ENCODE peak calls at places on chromosomes 13 and 19, in eight cellular contexts. D is A549, Z is SK-N-SH, E is IMR-90, K is K562, L is HCT116, P is HepG2, Y is GM12878. T is an unnamed sample.

GRCh38 chr19:6056801-6057650 is 53.3 kb downstream of the RFX2 start:
- DNase-seq in D (peak), Z (no peak), E (peak), K (no peak), L (no peak), P (peak), Y (no peak), T (no peak)

GRCh38 chr19:7947939-7948338 is 4.5 kb upstream of the TIMM44 start:
- DNase-seq in D (no peak), Z (no peak), E (peak), K (no peak), L (no peak), P (no peak), Y (no peak), T (no peak)

GRCh38 chr13:29227560-29227959 is 367.9 kb downstream of the SLC7A1 start:
- DNase-seq in D (no peak), Z (no peak), E (no peak), K (no peak), L (no peak), P (no peak), Y (no peak), T (no peak)

GRCh38 chr19:24069907-24070657 is 16.9 kb upstream of the ZNF254 start:
- DNase-seq in D (no peak), Z (no peak), E (peak), K (no peak), L (no peak), P (no peak), Y (no peak), T (no peak)

GRCh38 chr19:6414033-6414643 is 10.5 kb downstream of the KHSRP start:
- DNase-seq in D (no peak), Z (peak), E (no peak), K (peak), L (no peak), P (no peak), Y (no peak), T (no peak)

GRCh38 chr19:40872209-40872608 is 9.8 kb downstream of the CYP2A7 start:
- DNase-seq in D (no peak), Z (no peak), E (no peak), K (no peak), L (no peak), P (no peak), Y (no peak), T (no peak)

GRCh38 chr13:42544246-42544915 is 29.6 kb upstream of the TNFSF11 start:
- DNase-seq in D (no peak), Z (no peak), E (no peak), K (no peak), L (no peak), P (no peak), Y (no peak), T (no peak)

GRCh38 chr19:18351544-18351943 is 11.1 kb downstream of the PGPEP1 start:
- DNase-seq in D (no peak), Z (no peak), E (no peak), K (no peak), L (no peak), P (no peak), Y (no peak), T (no peak)

GRCh38 chr19:38736413-38737280 is 7.6 kb downstream of the CAPN12 start:
- DNase-seq in D (peak), Z (peak), E (no peak), K (peak), L (peak), P (no peak), Y (peak), T (peak)

GRCh38 chr13:65597839-65598818 is 1632.0 kb downstream of the PCDH9 start:
- DNase-seq in D (no peak), Z (no peak), E (peak), K (no peak), L (no peak), P (no peak), Y (no peak), T (no peak)

GRCh38 chr13:103931885-103932284 is 865.7 kb upstream of the SLC10A2 start:
- DNase-seq in D (no peak), Z (no peak), E (no peak), K (no peak), L (no peak), P (no peak), Y (no peak), T (no peak)

GRCh38 chr13:95335667-95336066 is 34.4 kb upstream of the ABCC4 start:
- DNase-seq in D (no peak), Z (no peak), E (no peak), K (no peak), L (peak), P (no peak), Y (no peak), T (no peak)

GRCh38 chr13:30918662-30919405 is 12.8 kb downstream of the MEDAG start:
- DNase-seq in D (no peak), Z (no peak), E (no peak), K (no peak), L (no peak), P (no peak), Y (no peak), T (no peak)

GRCh38 chr13:95154441-95154886 is 146.8 kb downstream of the ABCC4 start:
- DNase-seq in D (no peak), Z (no peak), E (no peak), K (no peak), L (no peak), P (no peak), Y (no peak), T (no peak)

GRCh38 chr13:20174656-20175405 is 14.0 kb upstream of the GJA3 start:
- DNase-seq in D (peak), Z (no peak), E (peak), K (peak), L (peak), P (peak), Y (peak), T (peak)

GRCh38 chr13:20170931-20171330 is 10.1 kb upstream of the GJA3 start:
- DNase-seq in D (no peak), Z (no peak), E (no peak), K (no peak), L (no peak), P (no peak), Y (no peak), T (no peak)

GRCh38 chr13:20173121-20173746 is 12.4 kb upstream of the GJA3 start:
- DNase-seq in D (no peak), Z (no peak), E (peak), K (no peak), L (no peak), P (no peak), Y (no peak), T (no peak)

GRCh38 chr13:20168396-20168795 is 7.5 kb upstream of the GJA3 start:
- DNase-seq in D (no peak), Z (no peak), E (no peak), K (no peak), L (no peak), P (no peak), Y (no peak), T (no peak)

DNA sequence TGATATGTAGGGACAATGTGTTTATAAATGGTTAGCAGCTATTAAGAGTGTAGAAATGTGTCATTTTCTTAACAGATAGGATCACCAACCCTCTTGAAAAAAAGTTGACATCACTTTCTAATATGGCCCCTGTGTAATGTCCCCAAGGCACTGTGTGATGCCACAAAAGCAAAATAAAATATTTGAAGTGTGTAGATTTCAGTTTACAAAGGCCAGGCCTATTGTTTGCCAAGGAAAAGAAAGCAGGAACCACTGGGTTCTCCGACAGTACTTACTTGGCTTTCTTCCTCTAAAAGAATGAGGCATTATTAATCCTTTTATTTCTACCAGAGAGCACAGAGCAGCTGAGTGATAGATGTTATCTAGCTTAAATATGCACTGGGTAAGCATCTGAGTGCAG is 10.5 kb upstream of the GJA3 start:
- DNase-seq in D (no peak), Z (no peak), E (no peak), K (no peak), L (no peak), P (no peak), Y (no peak), T (no peak)
- TF ChIP-seq RAD21 in D (no peak), Z (no peak), E (no peak), K (no peak), L (no peak), P (no peak), Y (no peak), T (no peak)

GRCh38 chr13:20114066-20114465 is 46.8 kb downstream of the GJA3 start:
- DNase-seq in D (no peak), Z (no peak), E (no peak), K (no peak), L (no peak), P (peak), Y (no peak), T (no peak)
- TF ChIP-seq RAD21 in D (no peak), Z (no peak), E (no peak), K (no peak), L (no peak), P (no peak), Y (no peak), T (no peak)

GRCh38 chr13:46817081-46817480 is 20.1 kb upstream of the ESD start:
- DNase-seq in D (no peak), Z (no peak), E (no peak), K (no peak), L (no peak), P (no peak), Y (no peak), T (no peak)
- TF ChIP-seq RAD21 in D (no peak), Z (no peak), E (no peak), K (no peak), L (no peak), P (no peak), Y (no peak), T (no peak)

DNA sequence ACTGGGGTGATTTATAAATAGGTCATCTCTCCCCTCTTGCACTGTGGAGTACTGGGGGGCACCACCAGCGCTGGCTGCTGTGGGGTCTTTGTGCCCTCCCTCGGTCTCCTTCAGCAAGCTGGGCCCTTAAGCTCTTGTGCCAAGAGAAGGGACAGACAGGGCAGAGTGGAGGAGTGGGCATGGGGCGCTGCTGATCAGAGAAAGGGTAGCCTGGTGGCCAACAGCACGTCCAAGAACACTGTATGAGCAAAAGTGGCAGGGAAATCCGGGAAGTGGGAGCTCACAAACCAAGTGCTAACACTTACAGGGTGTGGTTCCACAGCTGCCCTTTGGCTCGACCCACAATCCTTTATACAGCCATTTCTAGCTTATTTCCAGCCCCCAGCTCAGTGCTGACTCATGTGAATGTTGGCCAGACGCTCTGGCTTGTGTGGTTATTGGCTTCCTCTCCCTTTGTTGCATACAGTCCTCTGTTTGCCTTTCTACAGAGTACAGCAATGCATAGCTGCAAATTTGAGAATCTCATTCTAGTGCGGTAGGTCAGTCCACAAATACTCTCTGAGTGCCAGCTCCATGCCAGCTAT is 298.8 kb downstream of the SHISA2 start:
- DNase-seq in D (no peak), Z (no peak), E (peak), K (no peak), L (no peak), P (no peak), Y (no peak), T (no peak)
- TF ChIP-seq RAD21 in D (no peak), Z (no peak), E (no peak), K (no peak), L (no peak), P (no peak), Y (no peak), T (no peak)

DNA sequence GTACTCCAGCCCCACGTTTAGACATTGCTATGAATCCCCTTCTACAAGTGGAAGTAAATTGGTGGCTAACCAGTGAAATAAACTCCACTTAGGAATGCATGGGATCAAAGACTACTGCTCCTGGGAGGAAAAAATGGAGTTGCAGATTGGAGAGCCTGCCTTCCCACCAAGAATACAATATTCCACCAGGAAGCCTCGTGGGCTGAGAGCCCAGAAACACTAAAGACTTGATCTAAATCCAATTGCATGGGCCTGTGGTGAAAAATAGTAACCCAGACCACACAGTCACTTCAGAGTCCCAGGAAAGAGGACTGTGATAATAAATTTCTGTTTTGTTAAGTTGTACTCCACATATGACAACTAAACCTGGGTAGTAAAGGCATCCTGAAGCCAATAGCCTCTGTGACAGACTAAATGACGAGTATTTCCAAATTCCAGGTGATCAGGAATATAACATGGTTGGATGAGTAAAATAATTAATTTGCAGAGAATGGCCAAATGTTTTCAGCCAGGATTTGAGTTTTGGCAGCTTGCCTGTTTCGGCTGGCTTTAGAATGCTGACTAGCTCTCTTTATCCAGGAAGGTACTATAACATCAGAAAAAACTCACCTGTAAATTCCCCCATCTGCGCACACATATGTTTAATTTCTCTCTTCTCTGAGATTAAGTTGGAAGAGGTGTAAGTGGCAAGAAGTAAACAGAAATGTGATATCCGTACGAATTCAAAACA is 480.3 kb downstream of the LIG4 start:
- DNase-seq in D (no peak), Z (no peak), E (no peak), K (no peak), L (no peak), P (no peak), Y (no peak), T (no peak)
- TF ChIP-seq RAD21 in D (no peak), Z (no peak), E (no peak), K (no peak), L (no peak), P (no peak), Y (no peak), T (no peak)

GRCh38 chr19:1001538-1002166 is 1.4 kb downstream of the GRIN3B start:
- DNase-seq in D (no peak), Z (peak), E (no peak), K (peak), L (no peak), P (no peak), Y (no peak), T (no peak)
- TF ChIP-seq RAD21 in D (peak), Z (peak), E (peak), K (peak), L (peak), P (peak), Y (peak), T (peak)

GRCh38 chr19:29113838-29114237 is 99.1 kb downstream of the UQCRFS1 start:
- DNase-seq in D (no peak), Z (no peak), E (no peak), K (no peak), L (no peak), P (no peak), Y (no peak), T (no peak)
- TF ChIP-seq RAD21 in D (no peak), Z (no peak), E (no peak), K (no peak), L (no peak), P (no peak), Y (no peak), T (no peak)

DNA sequence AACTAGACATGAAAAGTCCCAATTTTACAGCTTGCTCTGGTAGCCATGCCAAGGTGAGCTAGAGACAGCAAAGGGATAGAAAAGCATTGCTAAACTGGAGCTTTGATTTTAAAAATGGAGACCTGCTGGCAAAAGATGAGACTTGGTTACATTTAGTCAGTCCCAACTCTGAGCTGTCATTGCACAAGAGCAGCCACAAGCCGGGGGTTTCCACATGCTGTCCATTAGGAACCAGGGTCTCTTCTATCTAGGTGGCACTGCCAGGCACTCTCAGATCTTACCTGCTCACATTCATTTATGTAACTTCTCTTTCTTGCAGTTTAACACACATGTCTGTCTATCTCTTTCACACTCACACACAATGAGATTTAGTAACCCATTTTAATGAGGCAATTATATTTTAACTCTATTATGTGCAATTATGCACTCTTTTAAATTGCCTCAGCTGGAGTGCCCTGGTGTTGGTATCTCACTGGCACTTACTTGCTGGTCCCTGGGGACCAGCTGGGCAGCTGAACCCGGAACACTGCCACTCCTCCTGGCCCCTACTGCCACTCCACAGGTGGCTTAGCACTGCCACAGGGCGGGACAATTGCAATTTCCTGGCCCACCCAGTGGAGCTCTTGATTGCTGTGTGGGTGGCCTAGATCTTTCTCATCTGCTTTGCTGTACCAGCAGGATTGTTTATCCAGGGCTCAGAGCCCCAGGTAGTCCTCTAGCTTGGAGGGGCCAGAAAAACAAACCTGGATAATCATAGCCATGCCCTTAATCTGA is 112.5 kb downstream of the COG6 start:
- DNase-seq in D (no peak), Z (no peak), E (no peak), K (no peak), L (no peak), P (no peak), Y (no peak), T (no peak)
- TF ChIP-seq RAD21 in D (no peak), Z (no peak), E (no peak), K (no peak), L (no peak), P (no peak), Y (no peak), T (no peak)